ENCODE peak calls at places on chromosomes 6 and 20, in eight cellular contexts. T, W, I, J, V, M, O and C are unnamed samples.

GRCh38 chr6:37273697-37274096 is 15.8 kb upstream of the TMEM217 start:
- DNase-seq in T (no peak), W (no peak), I (no peak), J (no peak), V (no peak), M (no peak), O (no peak), C (no peak)

GRCh38 chr6:130625825-130626500 is 201.2 kb upstream of the SMLR1 start:
- DNase-seq in T (no peak), W (no peak), I (peak; percentile 10), J (no peak), V (no peak), M (no peak), O (no peak), C (no peak)

GRCh38 chr6:139187489-139187888 is 52.6 kb downstream of the HECA start:
- DNase-seq in T (no peak), W (no peak), I (no peak), J (no peak), V (no peak), M (peak; percentile 69), O (no peak), C (no peak)

GRCh38 chr6:157266274-157267101 is 56.8 kb downstream of the TMEM242 start:
- DNase-seq in T (no peak), W (no peak), I (no peak), J (no peak), V (no peak), M (no peak), O (no peak), C (peak; percentile 1)

GRCh38 chr6:100573169-100573568 is 108.4 kb upstream of the SIM1 start:
- DNase-seq in T (no peak), W (no peak), I (peak; percentile 13), J (no peak), V (no peak), M (no peak), O (no peak), C (no peak)

GRCh38 chr6:133040025-133040838 is 200.9 kb upstream of the EYA4 start:
- DNase-seq in T (no peak), W (no peak), I (peak; percentile 6), J (no peak), V (peak; percentile 3), M (no peak), O (no peak), C (no peak)

GRCh38 chr6:220736-221475 is 71.4 kb upstream of the DUSP22 start:
- DNase-seq in T (no peak), W (no peak), I (no peak), J (no peak), V (no peak), M (no peak), O (no peak), C (no peak)

GRCh38 chr6:99522531-99522930 is 7.3 kb upstream of the USP45 start:
- DNase-seq in T (no peak), W (no peak), I (no peak), J (no peak), V (no peak), M (no peak), O (no peak), C (no peak)

GRCh38 chr6:148179786-148180185 is 162.9 kb upstream of the SASH1 start:
- DNase-seq in T (no peak), W (no peak), I (no peak), J (no peak), V (no peak), M (peak; percentile 19), O (no peak), C (no peak)

GRCh38 chr20:58649288-58650180 is 1.5 kb upstream of the STX16 start:
- DNase-seq in T (no peak), W (no peak), I (no peak), J (no peak), V (no peak), M (no peak), O (no peak), C (no peak)

GRCh38 chr20:48066851-48067250 is 281.6 kb upstream of the SULF2 start:
- DNase-seq in T (no peak), W (no peak), I (no peak), J (no peak), V (no peak), M (no peak), O (no peak), C (no peak)

GRCh38 chr6:139748353-139749146 is 374.1 kb upstream of the CITED2 start:
- DNase-seq in T (no peak), W (no peak), I (no peak), J (no peak), V (no peak), M (no peak), O (no peak), C (no peak)

GRCh38 chr6:53916804-53917463 is 122.1 kb downstream of the LRRC1 start:
- DNase-seq in T (no peak), W (no peak), I (no peak), J (no peak), V (no peak), M (no peak), O (no peak), C (no peak)

GRCh38 chr6:114945392-114945791 is 602.6 kb upstream of the HS3ST5 start:
- DNase-seq in T (no peak), W (no peak), I (no peak), J (no peak), V (no peak), M (no peak), O (no peak), C (no peak)

GRCh38 chr6:167702241-167702827 is 124.4 kb upstream of the AFDN start:
- DNase-seq in T (no peak), W (no peak), I (no peak), J (no peak), V (no peak), M (no peak), O (no peak), C (no peak)

GRCh38 chr20:10670521-10671220 is 3.1 kb downstream of the JAG1 start:
- DNase-seq in T (no peak), W (no peak), I (no peak), J (no peak), V (no peak), M (no peak), O (no peak), C (no peak)

GRCh38 chr6:158661156-158661555 is 11.3 kb downstream of the SYTL3 start:
- DNase-seq in T (no peak), W (no peak), I (no peak), J (no peak), V (no peak), M (no peak), O (no peak), C (no peak)

GRCh38 chr6:159720708-159721107 is 6.6 kb upstream of the WTAP start:
- DNase-seq in T (no peak), W (no peak), I (no peak), J (peak; percentile 36), V (no peak), M (peak; percentile 26), O (no peak), C (no peak)

GRCh38 chr20:45867811-45868176 is 10.4 kb downstream of the ZSWIM3 start:
- DNase-seq in T (no peak), W (no peak), I (no peak), J (no peak), V (no peak), M (no peak), O (no peak), C (no peak)

GRCh38 chr6:70672549-70672948 is 4.9 kb downstream of the SMAP1 start:
- DNase-seq in T (no peak), W (no peak), I (no peak), J (no peak), V (no peak), M (no peak), O (no peak), C (no peak)

GRCh38 chr6:96142142-96142541 is 126.4 kb downstream of the FUT9 start:
- DNase-seq in T (no peak), W (no peak), I (no peak), J (no peak), V (no peak), M (no peak), O (no peak), C (no peak)

GRCh38 chr6:144899161-144899560 is 614.0 kb downstream of the UTRN start:
- DNase-seq in T (peak; percentile 6), W (no peak), I (peak; percentile 8), J (no peak), V (no peak), M (no peak), O (no peak), C (no peak)

GRCh38 chr20:56207656-56208055 is 40.9 kb upstream of the MC3R start:
- DNase-seq in T (no peak), W (no peak), I (no peak), J (no peak), V (no peak), M (no peak), O (no peak), C (no peak)

GRCh38 chr6:81614292-81614691 is 138.2 kb downstream of the TENT5A start:
- DNase-seq in T (peak; percentile 41), W (no peak), I (peak; percentile 7), J (peak; percentile 14), V (no peak), M (no peak), O (no peak), C (no peak)

GRCh38 chr6:32313964-32314363 is 57.7 kb downstream of the TSBP1 start:
- DNase-seq in T (no peak), W (no peak), I (no peak), J (no peak), V (no peak), M (no peak), O (no peak), C (no peak)

GRCh38 chr6:147040521-147040920 is 163.7 kb upstream of the STXBP5 start:
- DNase-seq in T (no peak), W (no peak), I (no peak), J (no peak), V (peak; percentile 2), M (no peak), O (no peak), C (no peak)

GRCh38 chr6:132765560-132765959 is 7.9 kb upstream of the VNN2 start:
- DNase-seq in T (no peak), W (no peak), I (no peak), J (no peak), V (no peak), M (no peak), O (no peak), C (no peak)

GRCh38 chr6:97705568-97705967 is 422.6 kb upstream of the MMS22L start:
- DNase-seq in T (no peak), W (no peak), I (peak; percentile 20), J (no peak), V (peak; percentile 4), M (peak; percentile 13), O (peak; percentile 45), C (no peak)

GRCh38 chr20:12068146-12068545 is 150.5 kb downstream of the BTBD3 start:
- DNase-seq in T (no peak), W (no peak), I (no peak), J (no peak), V (no peak), M (no peak), O (no peak), C (no peak)

GRCh38 chr20:50331469-50332251 is 141.0 kb downstream of the CEBPB start:
- DNase-seq in T (no peak), W (no peak), I (no peak), J (peak; percentile 62), V (no peak), M (no peak), O (no peak), C (no peak)

GRCh38 chr6:43575772-43576551 is at the start of the genes POLH and XPO5:
- DNase-seq in T (peak; percentile 72), W (peak; percentile 78), I (peak; percentile 94), J (peak; percentile 92), V (peak; percentile 84), M (peak; percentile 62), O (peak; percentile 94), C (peak; percentile 83)

GRCh38 chr6:129485746-129486145 is 224.2 kb downstream of the ARHGAP18 start:
- DNase-seq in T (no peak), W (no peak), I (no peak), J (no peak), V (peak; percentile 37), M (peak; percentile 76), O (no peak), C (no peak)

GRCh38 chr20:39960522-39961420 is 728.3 kb downstream of the MAFB start:
- DNase-seq in T (no peak), W (no peak), I (no peak), J (no peak), V (no peak), M (peak; percentile 57), O (peak; percentile 47), C (no peak)

GRCh38 chr6:143621876-143622605 is 55.7 kb upstream of the PHACTR2 start:
- DNase-seq in T (no peak), W (no peak), I (no peak), J (no peak), V (no peak), M (no peak), O (no peak), C (no peak)